ENCODE peak calls at places on chromosomes 12 and 14, in five cellular contexts. U is activated CD8-positive, alpha-beta memory T cell treated with anti-CD3 and anti-CD28 coated beads for 1 hour; K is adipocyte; N is germinal center; R is KBM-7. Z is an unnamed sample.

GRCh38 chr12:65278576-65279386 is at the start of gene MSRB3:
- DNase-seq in U (no peak), K (peak; percentile 94), R (peak; percentile 24), N (peak; percentile 40), Z (peak; percentile 81)

GRCh38 chr12:58925111-58925732 is 4.9 kb upstream of the LRIG3 start:
- DNase-seq in K (no peak), R (no peak), U (no peak), N (no peak), Z (no peak)

GRCh38 chr14:36652542-36653201 is 9.0 kb upstream of the PAX9 start:
- DNase-seq in R (no peak), K (no peak), U (no peak), N (no peak), Z (no peak)

GRCh38 chr12:8894378-8894777 is 19.9 kb upstream of the PHC1 start:
- DNase-seq in U (no peak), K (no peak), R (no peak), N (no peak), Z (no peak)

GRCh38 chr12:3446235-3446634 is 44.8 kb upstream of the PRMT8 start:
- DNase-seq in K (no peak), R (no peak), N (no peak), U (no peak), Z (no peak)

GRCh38 chr12:51847830-51848727 is at the start of gene FIGNL2:
- DNase-seq in U (no peak), K (peak; percentile 42), N (no peak), R (no peak), Z (peak; percentile 51)

GRCh38 chr12:90280564-90281058 is 572.0 kb upstream of the ATP2B1 start:
- DNase-seq in K (no peak), U (no peak), R (no peak), N (no peak), Z (no peak)

GRCh38 chr14:21244546-21244945 is 24.7 kb downstream of the HNRNPC start:
- DNase-seq in U (no peak), R (no peak), K (no peak), N (no peak), Z (no peak)

GRCh38 chr14:64732536-64733120 is 28.4 kb downstream of the PLEKHG3 start:
- DNase-seq in N (no peak), R (no peak), U (no peak), K (no peak), Z (no peak)

GRCh38 chr12:104218935-104219334 is 3.4 kb downstream of the TXNRD1 start:
- DNase-seq in R (no peak), N (no peak), U (no peak), K (peak; percentile 52), Z (no peak)

GRCh38 chr12:58654021-58654420 is 266.3 kb downstream of the LRIG3 start:
- DNase-seq in U (no peak), K (no peak), R (no peak), N (no peak), Z (no peak)

GRCh38 chr14:96281486-96281885 is 25.5 kb downstream of the BDKRB1 start:
- DNase-seq in N (no peak), U (no peak), K (peak; percentile 36), R (no peak), Z (no peak)

GRCh38 chr12:6507102-6507998 is 13.4 kb downstream of the NCAPD2 start:
- DNase-seq in K (peak; percentile 33), R (no peak), N (no peak), U (no peak), Z (peak; percentile 48)